ENCODE peak calls at places on chromosomes 6 and 20, in five cellular contexts. A, J, I, F and U are unnamed samples.

GRCh38 chr20:42588847-42589246 is 600.9 kb downstream of the PTPRT start:
- DNase-seq in F (no peak), J (no peak), I (no peak), A (no peak), U (no peak)

GRCh38 chr6:36907781-36908180 is 22.0 kb downstream of the C6orf89 start:
- DNase-seq in A (no peak), I (peak), F (peak), J (peak), U (no peak)

GRCh38 chr6:144181639-144182038 is 31.3 kb downstream of the STX11 start:
- DNase-seq in J (no peak), A (no peak), F (no peak), I (no peak), U (no peak)

GRCh38 chr6:43943781-43944250 is 173.8 kb downstream of the VEGFA start:
- DNase-seq in A (no peak), J (peak), I (peak), F (peak), U (no peak)

GRCh38 chr6:96760153-96760687 is 77.1 kb downstream of the GPR63 start:
- DNase-seq in J (no peak), I (no peak), F (no peak), A (no peak), U (no peak)

GRCh38 chr6:118771253-118771652 is 119.9 kb upstream of the CEP85L start:
- DNase-seq in I (no peak), F (no peak), J (no peak), A (no peak), U (no peak)

GRCh38 chr6:2958802-2959201 is 12.6 kb downstream of the SERPINB6 start:
- DNase-seq in F (no peak), I (no peak), A (no peak), J (no peak), U (no peak)

GRCh38 chr20:12404941-12405340 is 487.2 kb downstream of the BTBD3 start:
- DNase-seq in I (no peak), A (no peak), J (no peak), F (no peak), U (no peak)

GRCh38 chr20:9363673-9364072 is 150.7 kb upstream of the LAMP5 start:
- DNase-seq in I (no peak), J (no peak), A (no peak), F (no peak), U (no peak)

GRCh38 chr6:80338201-80338836 is 231.8 kb downstream of the BCKDHB start:
- DNase-seq in I (peak), J (no peak), A (no peak), F (peak), U (no peak)

GRCh38 chr6:148747145-148747492 is 289 bp downstream of the UST start:
- DNase-seq in F (peak), A (peak), I (peak), J (peak), U (no peak)

GRCh38 chr6:1949533-1949932 is 295.9 kb downstream of the GMDS start:
- DNase-seq in F (peak), A (no peak), I (no peak), J (peak), U (no peak)

GRCh38 chr6:100464162-100464851 is 414 bp downstream of the SIM1 start:
- DNase-seq in F (no peak), I (no peak), J (no peak), A (no peak), U (no peak)

GRCh38 chr6:108106261-108106660 is 31.7 kb upstream of the OSTM1 start:
- DNase-seq in I (no peak), J (no peak), A (no peak), F (no peak), U (no peak)

GRCh38 chr6:144895890-144896289 is 610.8 kb downstream of the UTRN start:
- DNase-seq in A (no peak), I (no peak), J (no peak), F (no peak), U (no peak)

GRCh38 chr20:43953919-43954617 is 39.4 kb downstream of the TOX2 start:
- DNase-seq in A (no peak), I (no peak), F (peak), J (no peak), U (no peak)

GRCh38 chr6:149316740-149317655 is 514 bp upstream of the TAB2 start:
- DNase-seq in F (peak), I (peak), A (peak), J (peak), U (peak)

GRCh38 chr6:39927159-39927558 is 7.1 kb downstream of the MOCS1 start:
- DNase-seq in J (peak), I (no peak), F (no peak), A (no peak), U (no peak)

GRCh38 chr6:47093169-47093568 is 51.0 kb upstream of the ADGRF1 start:
- DNase-seq in I (no peak), J (no peak), A (no peak), F (no peak), U (no peak)

GRCh38 chr20:51423810-51424209 is 118.7 kb downstream of the NFATC2 start:
- DNase-seq in F (no peak), A (peak), I (no peak), J (no peak), U (no peak)

GRCh38 chr6:45047573-45047972 is 280.6 kb upstream of the RUNX2 start:
- DNase-seq in A (no peak), J (no peak), F (no peak), I (no peak), U (no peak)

GRCh38 chr6:170134077-170135040 is 156.5 kb downstream of the DLL1 start:
- DNase-seq in A (peak), F (peak), J (no peak), I (peak), U (no peak)

GRCh38 chr20:58141971-58142842 is 86.2 kb downstream of the ANKRD60 start:
- DNase-seq in I (no peak), A (peak), J (no peak), F (no peak), U (no peak)

GRCh38 chr6:147381734-147382133 is 126.8 kb upstream of the SAMD5 start:
- DNase-seq in A (no peak), J (peak), F (peak), I (no peak), U (peak)

DNA sequence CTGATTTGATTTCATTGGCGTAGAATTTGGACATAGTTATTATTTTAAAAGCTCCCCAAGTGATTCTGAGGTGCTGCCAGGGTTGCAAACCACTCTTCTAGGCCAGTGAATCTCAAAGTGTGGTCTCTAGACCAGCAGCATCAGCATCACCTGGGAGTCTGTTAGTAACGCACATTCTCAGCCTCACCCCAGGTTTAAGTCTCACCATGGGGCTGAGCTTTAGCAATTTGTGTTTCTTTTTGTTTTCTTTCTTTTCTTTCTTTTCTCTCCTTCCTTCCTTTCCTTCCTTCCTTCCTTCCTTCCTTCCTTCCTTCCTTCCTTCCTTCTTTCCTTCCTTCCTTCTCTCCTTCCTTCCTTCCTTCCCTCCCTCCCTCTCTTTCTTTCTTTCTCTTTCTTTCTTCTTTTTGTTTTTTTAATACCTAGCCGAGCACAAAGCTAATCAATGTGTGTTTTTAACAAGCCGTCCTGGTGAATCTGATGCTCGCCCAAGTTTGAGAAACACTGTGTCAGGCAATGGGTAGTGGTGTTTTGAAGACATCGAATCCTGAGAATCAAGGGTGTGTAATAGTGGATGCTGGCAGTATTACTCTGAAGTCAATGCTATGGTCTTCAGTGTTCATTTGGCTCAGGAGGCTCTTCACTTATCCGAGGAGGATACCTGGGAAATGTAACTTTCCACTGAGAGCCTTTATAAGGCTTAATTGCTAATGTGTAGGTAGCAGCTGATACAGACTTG is 104.9 kb downstream of the SLX4IP start:
- DNase-seq in I (no peak), J (no peak), A (no peak), F (no peak), U (no peak)
- H3K4me3 ChIP-seq in I (no peak), J (peak), A (no peak), F (no peak), U (no peak)

GRCh38 chr20:21512634-21513180 is 1.2 kb downstream of the NKX2-2 start:
- DNase-seq in A (no peak), F (no peak), J (no peak), I (no peak), U (no peak)
- H3K4me3 ChIP-seq in A (no peak), F (peak), J (peak), I (no peak), U (no peak)

DNA sequence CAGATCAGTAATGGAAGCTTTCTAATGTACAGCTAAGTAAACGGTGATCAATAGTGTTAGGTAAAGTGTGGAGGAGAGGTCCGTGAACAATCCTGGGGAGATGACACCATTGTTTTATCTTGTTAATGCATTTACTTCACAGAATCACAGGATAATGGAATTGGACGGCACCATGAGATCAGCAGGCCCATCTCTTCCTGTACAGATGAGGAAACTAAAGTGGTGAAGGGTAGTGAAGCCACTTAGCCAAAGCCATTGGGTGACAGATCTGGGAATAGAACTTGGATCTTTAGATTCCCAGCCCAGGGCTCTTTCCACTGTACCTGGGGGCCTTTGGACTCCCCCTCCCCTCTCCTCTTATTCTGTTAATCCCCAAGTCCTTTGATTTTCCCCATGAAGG is 26.2 kb upstream of the IER3 start:
- DNase-seq in I (no peak), F (no peak), J (no peak), A (no peak), U (no peak)
- H3K4me3 ChIP-seq in I (no peak), F (no peak), J (no peak), A (no peak), U (no peak)

GRCh38 chr6:33745558-33745957 is 1.1 kb downstream of the IP6K3 start:
- DNase-seq in F (no peak), J (no peak), A (no peak), I (no peak), U (no peak)

GRCh38 chr6:33744895-33745546 is 1.7 kb downstream of the IP6K3 start:
- DNase-seq in J (no peak), I (no peak), A (no peak), F (no peak), U (no peak)

GRCh38 chr6:33746036-33746600 is 587 bp downstream of the IP6K3 start:
- DNase-seq in J (peak), A (no peak), I (no peak), F (no peak), U (no peak)

GRCh38 chr6:33742837-33743236 is 3.9 kb downstream of the IP6K3 start:
- DNase-seq in J (no peak), I (no peak), A (no peak), F (no peak), U (no peak)

GRCh38 chr6:33744001-33744848 is 2.5 kb downstream of the IP6K3 start:
- DNase-seq in J (peak), A (no peak), I (peak), F (peak), U (no peak)
- H3K4me3 ChIP-seq in J (no peak), A (no peak), I (no peak), F (no peak), U (no peak)

GRCh38 chr6:14807971-14808370 is 437.9 kb upstream of the JARID2 start:
- DNase-seq in F (no peak), J (no peak), A (no peak), I (no peak), U (no peak)
- H3K4me3 ChIP-seq in F (no peak), J (no peak), A (no peak), I (no peak), U (no peak)

GRCh38 chr6:8246403-8246802 is 144.1 kb upstream of the EEF1E1 start:
- DNase-seq in A (no peak), J (no peak), F (no peak), I (no peak), U (no peak)
- H3K4me3 ChIP-seq in A (no peak), J (no peak), F (no peak), I (no peak), U (no peak)